ENCODE peak calls at places on chromosome 15, in five cellular contexts. C, J, T, D and O are unnamed samples.

GRCh38 chr15:39154776-39155175 is 426.1 kb upstream of the THBS1 start:
- DNase-seq in T (no peak), J (no peak), C (no peak), D (no peak), O (no peak)

GRCh38 chr15:63176302-63176701 is 13.1 kb upstream of the RAB8B start:
- DNase-seq in C (no peak), T (peak; percentile 53), D (no peak), J (no peak), O (no peak)

GRCh38 chr15:79914728-79915127 is 17.9 kb upstream of the MTHFS start:
- DNase-seq in J (no peak), T (no peak), C (no peak), D (no peak), O (no peak)

GRCh38 chr15:66401130-66402021 is 14.7 kb downstream of the MAP2K1 start:
- DNase-seq in D (no peak), J (no peak), T (no peak), C (no peak), O (no peak)

GRCh38 chr15:51198701-51199253 is 104.1 kb upstream of the TNFAIP8L3 start:
- DNase-seq in T (no peak), C (no peak), J (no peak), D (no peak), O (no peak)

GRCh38 chr15:98874773-98875172 is 132.8 kb downstream of the PGPEP1L start:
- DNase-seq in J (no peak), T (no peak), D (no peak), C (no peak), O (no peak)

GRCh38 chr15:43095243-43095642 is 10.6 kb downstream of the UBR1 start:
- DNase-seq in C (no peak), D (no peak), J (no peak), T (no peak), O (no peak)

GRCh38 chr15:85554852-85555521 is 174.6 kb downstream of the AKAP13 start:
- DNase-seq in D (no peak), T (no peak), C (peak; percentile 95), J (no peak), O (peak; percentile 66)

GRCh38 chr15:79007066-79007465 is 62.2 kb upstream of the CTSH start:
- DNase-seq in J (no peak), D (no peak), C (peak; percentile 75), T (peak; percentile 63), O (no peak)

GRCh38 chr15:55343168-55343567 is 24.1 kb downstream of the PIGB start:
- DNase-seq in J (no peak), C (no peak), T (no peak), D (no peak), O (no peak)

GRCh38 chr15:56240390-56240789 is 3.3 kb downstream of the RFX7 start:
- DNase-seq in C (no peak), J (no peak), D (no peak), T (no peak), O (no peak)

GRCh38 chr15:90067181-90067952 is 34.9 kb downstream of the IDH2 start:
- DNase-seq in T (no peak), C (no peak), D (peak; percentile 64), J (no peak), O (no peak)

GRCh38 chr15:91839867-91840266 is 13.6 kb upstream of the SLCO3A1 start:
- DNase-seq in J (no peak), C (no peak), T (no peak), D (no peak), O (no peak)

GRCh38 chr15:31871159-31871886 is 159.0 kb upstream of the CHRNA7 start:
- DNase-seq in D (no peak), T (peak; percentile 19), J (no peak), C (peak; percentile 34), O (no peak)

GRCh38 chr15:69303337-69304175 is 4.8 kb downstream of the PAQR5 start:
- DNase-seq in T (no peak), J (no peak), C (no peak), D (peak; percentile 43), O (no peak)

GRCh38 chr15:100061944-100062343 is 279.8 kb downstream of the ADAMTS17 start:
- DNase-seq in J (no peak), C (no peak), T (no peak), D (no peak), O (no peak)

GRCh38 chr15:32781781-32782180 is 64.0 kb downstream of the GREM1 start:
- DNase-seq in T (no peak), J (no peak), C (no peak), D (no peak), O (no peak)

GRCh38 chr15:92714457-92715401 is 59.2 kb upstream of the FAM174B start:
- DNase-seq in D (peak; percentile 80), T (peak; percentile 77), C (peak; percentile 30), J (peak; percentile 52), O (no peak)

GRCh38 chr15:96818861-96819260 is 488.4 kb downstream of the NR2F2 start:
- DNase-seq in D (no peak), T (no peak), C (no peak), J (no peak), O (no peak)

GRCh38 chr15:89095073-89095472 is 6.8 kb downstream of the ABHD2 start:
- DNase-seq in C (peak; percentile 51), T (no peak), J (no peak), D (no peak), O (no peak)

GRCh38 chr15:80036067-80036466 is 23.4 kb upstream of the ZFAND6 start:
- DNase-seq in J (no peak), D (no peak), T (no peak), C (no peak), O (no peak)

GRCh38 chr15:44584162-44584749 is 47.3 kb downstream of the EIF3J start:
- DNase-seq in D (peak; percentile 70), T (peak; percentile 57), C (peak; percentile 8), J (peak; percentile 13), O (no peak)

GRCh38 chr15:23081271-23081670 is 41.9 kb upstream of the TUBGCP5 start:
- DNase-seq in T (no peak), D (no peak), C (peak; percentile 65), J (no peak), O (no peak)

GRCh38 chr15:57607570-57608000 is 15.9 kb downstream of the MYZAP start:
- DNase-seq in D (peak; percentile 78), T (peak; percentile 94), C (peak; percentile 59), J (no peak), O (no peak)

GRCh38 chr15:91711384-91712082 is 142.0 kb upstream of the SLCO3A1 start:
- DNase-seq in D (no peak), C (no peak), T (no peak), J (no peak), O (no peak)

GRCh38 chr15:93066103-93066725 is 22.8 kb downstream of the RGMA start:
- DNase-seq in D (no peak), C (no peak), J (no peak), T (no peak), O (no peak)